ENCODE peak calls at places on chromosomes 13 and 19, in six cellular contexts. E is H1, N is HepG2, K is GM12891, S is K562, T is GM12878. W is an unnamed sample.

GRCh38 chr19:40521276-40521675 is 54.5 kb downstream of the SPTBN4 start:
- DNase-seq in N (peak; percentile 39), S (peak; percentile 53), K (no peak), E (no peak), T (no peak), W (no peak)

GRCh38 chr13:46176756-46177155 is 5.2 kb downstream of the LCP1 start:
- DNase-seq in K (no peak), N (no peak), T (peak; percentile 79), S (no peak), E (no peak), W (no peak)

GRCh38 chr13:71935166-71935840 is 68.3 kb upstream of the DACH1 start:
- DNase-seq in S (no peak), N (no peak), K (no peak), T (no peak), E (no peak), W (no peak)

GRCh38 chr19:29694669-29695627 is 20.1 kb downstream of the C19orf12 start:
- DNase-seq in K (peak; percentile 80), T (no peak), N (peak; percentile 66), E (peak; percentile 92), S (peak; percentile 70), W (peak; percentile 80)

GRCh38 chr13:113671066-113672001 is 4.3 kb downstream of the GRK1 start:
- DNase-seq in E (no peak), T (no peak), N (no peak), K (no peak), S (no peak), W (no peak)

GRCh38 chr13:78881054-78881453 is 222.1 kb upstream of the OBI1 start:
- DNase-seq in K (no peak), T (no peak), E (no peak), S (no peak), N (no peak), W (no peak)

GRCh38 chr19:55133639-55134444 is 15.2 kb downstream of the TNNT1 start:
- DNase-seq in E (no peak), T (no peak), K (no peak), N (no peak), S (no peak), W (no peak)

GRCh38 chr13:113117335-113117872 is 5.2 kb upstream of the F10 start:
- DNase-seq in K (no peak), S (no peak), T (no peak), N (no peak), E (no peak), W (no peak)

GRCh38 chr19:18996796-18997394 is 36.4 kb downstream of the SUGP2 start:
- DNase-seq in K (no peak), E (no peak), S (no peak), N (no peak), T (no peak), W (no peak)

GRCh38 chr13:110065780-110066179 is 241.2 kb downstream of the COL4A1 start:
- DNase-seq in E (no peak), S (no peak), T (no peak), K (no peak), N (no peak), W (no peak)

GRCh38 chr19:5605362-5605761 is 17.2 kb downstream of the SAFB2 start:
- DNase-seq in K (no peak), S (no peak), T (no peak), E (no peak), N (no peak), W (no peak)

GRCh38 chr19:24054044-24054935 is 32.7 kb upstream of the ZNF254 start:
- DNase-seq in E (no peak), T (no peak), K (no peak), N (peak; percentile 66), S (no peak), W (no peak)

GRCh38 chr13:94305463-94305862 is 174.0 kb downstream of the DCT start:
- DNase-seq in N (no peak), S (no peak), E (no peak), K (no peak), T (no peak), W (no peak)

DNA sequence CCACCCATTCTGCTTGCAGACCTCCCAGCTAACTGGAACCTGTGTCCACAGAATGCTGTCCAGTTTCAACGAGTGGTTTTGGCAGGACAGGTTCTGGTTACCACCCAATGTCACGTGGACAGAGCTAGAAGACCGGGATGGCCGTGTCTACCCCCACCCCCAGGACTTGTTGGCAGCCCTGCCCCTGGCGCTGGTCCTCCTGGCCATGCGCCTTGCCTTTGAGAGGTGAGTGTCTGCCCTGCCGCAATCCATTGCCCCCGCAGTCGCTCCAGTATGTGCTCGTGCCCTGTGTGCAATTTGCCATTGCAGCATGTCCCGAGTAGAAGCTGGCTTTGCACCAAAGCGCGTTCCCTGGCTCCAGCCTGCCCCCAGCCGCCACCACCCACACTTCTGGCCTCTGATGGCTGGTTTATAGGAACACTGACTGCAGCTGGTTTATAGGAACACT is 41.9 kb downstream of the CERS4 start:
- DNase-seq in S (no peak), K (no peak), T (no peak), N (no peak), E (no peak), W (no peak)
- TF ChIP-seq POLR2AphosphoS5 in S (no peak), K (no peak), T (no peak), N (no peak), E (no peak), W (no peak)

GRCh38 chr13:40789275-40790231 is at the start of gene SLC25A15:
- DNase-seq in E (peak; percentile 81), K (peak; percentile 72), S (peak; percentile 72), N (peak; percentile 67), T (no peak), W (peak; percentile 79)
- TF ChIP-seq POLR2A in E (peak; percentile 66), K (peak; percentile 30), S (peak; percentile 71), N (peak; percentile 65), T (peak; percentile 76), W (peak; percentile 76)

GRCh38 chr19:47729799-47730520 is 15.4 kb upstream of the NOP53 start:
- DNase-seq in T (no peak), E (peak; percentile 96), S (peak; percentile 98), K (no peak), N (peak; percentile 57), W (no peak)
- TF ChIP-seq TAF1 in T (no peak), E (peak; percentile 55), S (no peak), K (no peak), N (no peak), W (no peak)

GRCh38 chr19:16495982-16496612 is at the start of the genes C19orf44 and CALR3:
- DNase-seq in T (peak; percentile 93), E (peak; percentile 94), S (peak; percentile 99), N (peak; percentile 96), K (peak; percentile 92), W (peak; percentile 90)
- TF ChIP-seq POLR2AphosphoS5 in T (peak; percentile 78), E (peak; percentile 78), S (peak; percentile 67), N (peak; percentile 52), K (peak; percentile 67), W (peak; percentile 67)

DNA sequence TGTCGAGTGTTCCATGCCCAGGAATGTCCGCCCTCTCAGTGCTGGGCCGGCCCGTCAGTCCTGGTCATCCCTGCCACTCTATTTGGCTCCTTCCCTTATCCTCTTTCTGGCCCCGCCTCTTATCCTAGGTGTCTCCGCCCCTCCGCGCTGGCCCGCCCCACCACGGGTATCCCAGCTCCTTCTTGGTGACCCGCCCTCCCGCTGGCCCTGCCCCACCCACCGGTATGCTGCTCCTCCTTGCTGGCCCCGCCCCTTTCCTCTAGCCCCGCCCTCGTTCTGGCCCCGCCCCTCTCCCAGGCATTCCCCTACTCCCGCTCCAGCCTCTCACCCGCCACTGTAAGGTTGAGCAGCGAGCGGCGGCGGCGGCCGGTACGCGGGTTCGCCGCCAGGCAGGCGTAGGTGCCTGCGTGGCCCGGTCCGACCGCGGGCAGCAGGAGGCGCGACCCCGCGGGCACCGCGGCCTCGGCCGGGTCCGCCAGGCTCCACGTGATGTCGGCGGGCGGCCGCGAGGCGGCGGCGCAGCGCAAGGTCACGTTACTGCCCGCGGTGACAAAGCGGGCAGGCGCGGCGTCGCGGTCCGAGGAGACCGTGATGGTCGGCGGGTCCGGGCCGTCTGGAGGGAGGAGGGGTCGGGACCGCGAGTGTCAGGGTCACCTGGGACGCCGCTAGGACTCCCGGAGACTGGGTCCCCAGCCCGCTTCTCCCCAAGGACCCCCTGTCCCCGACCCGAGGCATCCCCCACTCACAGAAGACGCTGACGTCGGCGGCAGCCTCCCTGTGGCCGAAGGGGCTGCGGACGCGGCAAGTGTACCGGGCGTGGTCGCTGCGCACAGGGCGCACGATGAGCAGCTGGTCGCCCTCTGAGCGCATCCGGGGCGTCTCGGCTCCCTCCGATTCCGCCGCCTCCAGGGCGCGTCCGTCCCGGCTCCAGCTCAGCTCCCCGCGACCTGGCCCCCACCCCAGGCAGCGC is 2.0 kb downstream of the VSIG10L start:
- DNase-seq in E (peak; percentile 99), S (peak; percentile 98), N (peak; percentile 82), K (peak; percentile 89), T (peak; percentile 53), W (peak; percentile 92)
- TF ChIP-seq POLR2A in E (peak; percentile 73), S (peak; percentile 54), N (peak; percentile 15), K (no peak), T (peak; percentile 52), W (peak; percentile 55)

DNA sequence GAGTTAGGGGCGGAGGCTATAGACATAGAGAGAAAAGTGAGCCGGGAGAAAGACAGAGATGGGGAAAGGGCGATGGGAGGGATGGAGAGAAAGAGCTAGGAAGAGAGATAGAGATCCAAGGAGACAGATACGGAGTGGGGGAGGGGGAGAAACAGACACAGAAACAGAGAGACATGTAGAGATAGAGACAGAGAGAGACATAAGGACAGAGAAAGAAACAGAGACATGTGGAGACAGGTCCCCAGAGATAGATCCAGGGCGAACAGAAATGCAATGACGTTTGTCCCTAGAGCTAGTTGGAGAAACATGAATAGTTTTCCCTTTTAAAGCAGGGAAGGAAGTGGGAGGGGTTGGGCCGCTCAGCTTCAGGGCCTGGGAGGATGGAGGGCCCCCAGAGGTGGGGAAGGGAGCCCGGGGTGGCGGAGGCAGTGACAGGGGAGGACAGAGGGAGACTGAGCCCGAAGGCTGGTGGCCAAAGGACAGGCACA is 4.6 kb downstream of the PPP1R14A start:
- DNase-seq in S (no peak), E (no peak), N (no peak), T (no peak), K (no peak), W (no peak)
- TF ChIP-seq TAF1 in S (no peak), E (no peak), N (no peak), T (no peak), K (no peak), W (no peak)

GRCh38 chr13:25306671-25307464 is 5.4 kb downstream of the NUP58 start:
- DNase-seq in K (no peak), T (no peak), N (no peak), S (no peak), E (no peak), W (no peak)

GRCh38 chr13:25300861-25301346 is 521 bp upstream of the NUP58 start:
- DNase-seq in T (no peak), N (no peak), K (no peak), E (no peak), S (no peak), W (peak; percentile 5)

DNA sequence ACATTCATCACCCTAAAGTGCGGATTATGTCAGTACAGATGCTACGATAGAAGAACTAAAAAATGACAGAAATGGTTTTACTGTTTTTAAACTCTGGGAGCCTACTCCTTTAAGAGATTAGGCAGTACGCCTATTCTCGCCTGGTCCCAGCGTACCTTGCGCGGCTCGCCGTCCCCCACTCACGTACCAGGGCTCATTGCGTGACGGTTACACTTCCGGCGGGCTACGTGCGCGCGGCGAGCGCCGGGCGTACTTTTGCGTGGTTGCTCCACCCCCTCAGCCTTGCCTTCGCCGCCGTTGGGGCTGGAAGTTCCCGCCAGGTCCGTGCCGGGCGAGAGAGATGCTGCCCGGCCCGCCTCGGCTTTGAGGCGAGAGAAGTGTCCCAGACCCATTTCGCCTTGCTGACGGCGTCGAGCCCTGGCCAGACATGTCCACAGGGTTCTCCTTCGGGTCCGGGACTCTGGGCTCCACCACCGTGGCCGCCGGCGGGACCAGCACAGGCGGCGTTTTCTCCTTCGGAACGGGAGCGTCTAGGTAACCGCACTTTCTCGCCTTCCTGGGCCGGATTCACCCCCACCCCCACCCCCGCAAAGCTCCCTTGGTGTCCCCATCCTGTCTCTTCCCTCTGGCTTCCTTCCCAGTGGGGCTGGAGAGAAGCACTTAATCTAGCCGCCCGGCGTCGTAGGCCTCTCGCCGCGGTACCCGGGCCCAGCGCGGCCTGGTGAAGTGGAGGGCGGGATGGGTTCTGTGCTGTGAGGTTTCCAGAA is at the start of gene NUP58:
- DNase-seq in T (peak; percentile 83), E (peak; percentile 85), S (peak; percentile 95), N (peak; percentile 84), K (peak; percentile 74), W (peak; percentile 69)
- TF ChIP-seq POLR2AphosphoS5 in T (peak; percentile 94), E (peak; percentile 59), S (peak; percentile 73), N (peak; percentile 84), K (peak; percentile 93), W (peak; percentile 96)